ENCODE peak calls at places on chromosomes 11 and 22, in eight cellular contexts. Y is SJCRH30, M is GM23248, K is heart right ventricle, L is lung, R is pancreas, Q is mammary epithelial cell, E is tibial artery. F is an unnamed sample. For H3K4me1 and H3K9me3, the result is how much of the 10 kb centered on the place peaks cover.

GRCh38 chr11:117020873-117021564 is 77.2 kb downstream of the SIK3 start:
- DNase-seq in M (no peak), K (no peak), E (no peak), Y (no peak), Q (no peak), R (no peak), L (no peak), F (no peak)

GRCh38 chr11:18727499-18728236 is 1.7 kb upstream of the IGSF22 start:
- DNase-seq in E (no peak), Y (peak), R (peak), K (no peak), Q (no peak), M (peak), L (no peak), F (peak)

GRCh38 chr11:130415719-130416536 is 12.5 kb downstream of the ADAMTS8 start:
- DNase-seq in L (no peak), R (no peak), K (no peak), Y (no peak), Q (no peak), E (no peak), M (no peak), F (no peak)

GRCh38 chr11:8271106-8271886 is 7.6 kb upstream of the LMO1 start:
- DNase-seq in Y (no peak), K (no peak), L (no peak), R (no peak), E (no peak), Q (no peak), M (no peak), F (no peak)

GRCh38 chr11:65588199-65589054 is 7.2 kb downstream of the KCNK7 start:
- DNase-seq in K (peak), R (peak), E (peak), L (no peak), M (peak), Q (no peak), Y (peak), F (peak)

GRCh38 chr11:86101941-86102407 is 33.1 kb upstream of the PICALM start:
- DNase-seq in Q (peak), R (no peak), Y (no peak), L (no peak), K (no peak), M (peak), E (no peak), F (no peak)

GRCh38 chr22:32473388-32473952 is 1.1 kb upstream of the FBXO7 start:
- DNase-seq in R (peak), E (no peak), Q (peak), L (no peak), K (no peak), Y (peak), M (peak), F (peak)

GRCh38 chr22:40401981-40402406 is 31.6 kb downstream of the SGSM3 start:
- DNase-seq in R (no peak), Q (no peak), K (no peak), Y (no peak), L (no peak), M (no peak), E (no peak), F (no peak)

GRCh38 chr11:17730608-17731462 is 3.7 kb upstream of the KCNC1 start:
- DNase-seq in R (peak), Q (peak), K (peak), Y (peak), E (peak), M (peak), L (peak), F (peak)

GRCh38 chr11:120029321-120029720 is 108.6 kb downstream of the TRIM29 start:
- DNase-seq in Y (no peak), Q (no peak), L (no peak), M (no peak), K (no peak), R (no peak), E (no peak), F (no peak)

GRCh38 chr22:47965066-47965465 is 1202.6 kb downstream of the TBC1D22A start:
- DNase-seq in M (no peak), R (no peak), Y (no peak), Q (no peak), E (no peak), L (no peak), K (no peak), F (no peak)

GRCh38 chr11:33691051-33691864 is 9.4 kb downstream of the C11orf91 start:
- DNase-seq in Q (no peak), E (no peak), L (no peak), R (no peak), M (peak), K (no peak), Y (no peak), F (no peak)

GRCh38 chr11:33690290-33691050 is 10.2 kb downstream of the C11orf91 start:
- DNase-seq in K (peak), M (peak), Y (no peak), Q (peak), L (no peak), E (peak), R (peak), F (peak)

GRCh38 chr11:33687733-33688479 is 12.7 kb downstream of the C11orf91 start:
- DNase-seq in Q (peak), R (peak), E (peak), M (peak), L (no peak), Y (peak), K (no peak), F (peak)

GRCh38 chr11:33689506-33689905 is 11.1 kb downstream of the C11orf91 start:
- DNase-seq in L (no peak), M (peak), K (no peak), E (no peak), R (no peak), Q (no peak), Y (no peak), F (no peak)

DNA sequence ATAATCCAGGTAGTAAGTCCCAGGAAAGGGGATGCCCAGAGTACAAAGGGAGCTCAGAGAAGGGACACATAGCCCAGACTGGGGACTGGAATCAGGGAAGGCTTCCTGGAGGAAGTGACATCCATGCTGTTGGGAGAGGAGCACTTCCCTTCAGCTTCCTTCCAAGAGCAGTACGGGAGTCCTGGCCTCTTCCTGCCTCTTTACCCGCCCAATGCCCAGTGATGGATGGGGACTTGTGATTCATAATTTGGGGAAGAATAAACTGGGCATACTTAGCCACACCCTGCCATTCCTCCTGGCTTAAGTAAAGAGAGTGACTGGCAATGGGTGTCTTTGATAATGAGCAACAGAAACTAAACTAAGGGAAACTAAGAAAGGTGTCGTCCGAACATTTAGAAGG is 11.5 kb downstream of the C11orf91 start:
- DNase-seq in Y (no peak), R (no peak), M (peak), E (no peak), K (no peak), Q (peak), L (no peak), F (no peak)
- H3K27ac ChIP-seq in Y (no peak), R (no peak), M (peak), E (peak), K (peak), Q (peak), L (peak), F (peak)

GRCh38 chr22:42912049-42912448 is 55.0 kb upstream of the ARFGAP3 start:
- DNase-seq in E (no peak), K (no peak), Y (no peak), R (no peak), M (no peak), L (no peak), Q (no peak), F (no peak)

GRCh38 chr22:42907404-42908081 is 50.5 kb upstream of the ARFGAP3 start:
- DNase-seq in Q (peak), M (peak), Y (no peak), K (no peak), R (no peak), E (no peak), L (no peak), F (no peak)

GRCh38 chr22:42910221-42910942 is 53.3 kb upstream of the ARFGAP3 start:
- DNase-seq in K (no peak), L (no peak), Y (no peak), R (no peak), Q (no peak), M (no peak), E (no peak), F (no peak)

GRCh38 chr22:42908082-42908746 is 51.1 kb upstream of the ARFGAP3 start:
- DNase-seq in Q (no peak), K (no peak), L (no peak), M (no peak), R (no peak), Y (peak), E (no peak), F (no peak)

GRCh38 chr22:42909363-42910058 is 52.4 kb upstream of the ARFGAP3 start:
- DNase-seq in Y (no peak), L (no peak), M (no peak), R (no peak), Q (no peak), K (no peak), E (no peak), F (no peak)
- H3K4me1 ChIP-seq in Y (half or more), L (under half), M (under half), R (half or more), Q (under half), K (half or more), E (half or more), F (under half)

DNA sequence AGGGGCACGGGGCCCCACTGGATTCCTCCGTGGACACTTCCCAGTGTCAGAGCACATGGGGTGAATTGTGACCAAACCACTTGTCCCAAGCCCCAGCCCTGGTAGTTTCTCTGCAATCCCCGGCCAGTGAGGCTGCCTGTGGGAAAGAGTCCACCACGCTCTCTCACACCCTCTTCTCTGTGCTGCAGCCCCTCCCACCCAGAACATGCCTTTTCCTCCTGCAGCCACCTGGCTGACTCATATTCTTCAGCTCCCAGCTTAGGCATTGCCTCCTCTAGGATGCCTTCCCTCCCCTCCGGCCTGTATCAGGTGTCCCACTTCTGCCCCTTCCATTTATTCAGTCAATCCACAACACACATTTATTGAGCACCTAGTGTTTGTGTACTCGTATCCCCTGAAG is 5.4 kb upstream of the RPS6KB2 start:
- DNase-seq in K (no peak), Y (no peak), M (no peak), L (no peak), R (no peak), Q (peak), E (no peak), F (no peak)
- H3K9me3 ChIP-seq in K (under half), Y (under half), M (under half), L (under half), R (under half), Q (under half), E (under half), F (under half)

DNA sequence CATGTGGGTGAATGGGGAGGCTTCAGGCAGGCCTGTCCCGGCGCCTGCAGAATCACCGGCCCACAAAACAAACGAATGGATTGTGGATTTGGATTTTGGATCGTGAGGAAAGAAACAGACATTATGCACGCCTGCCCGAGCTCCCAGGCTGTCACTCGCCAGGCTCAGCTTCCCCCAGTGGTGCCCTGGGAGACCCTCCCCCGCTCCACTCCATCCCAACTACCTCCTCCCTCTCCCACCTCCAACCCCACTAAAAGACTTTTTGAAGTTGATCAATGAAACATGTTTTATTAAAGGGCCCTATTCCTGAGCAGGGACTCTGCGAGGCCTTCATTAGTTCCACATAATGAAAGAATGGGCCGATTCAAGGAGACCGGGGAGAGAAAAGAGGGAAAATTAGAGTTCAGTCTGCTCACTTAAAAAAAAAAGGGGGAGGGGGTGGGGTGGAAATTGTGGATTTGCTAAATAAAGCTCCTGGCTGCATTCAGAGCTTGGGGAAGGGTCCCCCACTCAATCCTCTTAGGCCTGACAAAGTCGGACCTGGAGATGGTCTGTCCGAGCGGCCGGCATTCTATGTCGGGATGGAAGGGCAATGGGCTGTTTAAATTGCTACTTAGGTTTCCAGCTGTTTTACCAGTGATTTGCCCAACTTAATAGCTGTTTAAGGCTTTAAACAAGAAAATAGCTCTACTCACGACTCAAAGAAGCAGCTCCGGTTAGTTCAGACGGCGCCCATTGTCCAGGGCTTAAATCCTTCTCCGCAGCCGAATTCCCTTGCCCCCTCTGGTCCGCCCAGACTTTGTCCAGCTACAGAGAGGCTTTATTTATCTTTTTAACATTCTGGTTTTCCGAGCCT is 20.6 kb upstream of the SCUBE1 start:
- DNase-seq in Q (no peak), E (no peak), Y (no peak), K (no peak), M (no peak), R (no peak), L (no peak), F (no peak)
- H3K27ac ChIP-seq in Q (no peak), E (no peak), Y (no peak), K (no peak), M (no peak), R (no peak), L (no peak), F (no peak)

DNA sequence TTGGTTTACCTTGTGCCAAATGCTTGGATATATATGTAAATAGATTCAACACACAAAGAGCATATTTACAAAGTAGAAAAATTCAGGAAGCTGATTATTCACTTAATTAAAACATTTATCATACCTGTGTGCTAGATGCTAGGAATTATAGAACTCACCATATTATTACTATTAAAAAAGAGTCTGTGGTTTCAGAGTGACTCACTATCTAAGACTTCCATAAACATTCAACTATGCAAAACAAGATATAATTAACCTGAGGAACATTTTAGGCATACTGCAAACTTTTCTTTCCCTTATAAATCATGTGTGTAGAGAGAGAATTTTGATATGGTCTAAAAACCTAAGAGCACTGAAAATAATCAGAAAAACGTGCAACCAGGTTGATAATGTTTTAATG is 27.3 kb downstream of the CTSC start:
- DNase-seq in Q (peak), K (no peak), R (no peak), M (peak), E (no peak), L (no peak), Y (no peak), F (no peak)
- H3K4me1 ChIP-seq in Q (under half), K (under half), R (under half), M (under half), E (under half), L (under half), Y (under half), F (under half)

GRCh38 chr11:2483426-2483825 is 38.6 kb downstream of the KCNQ1 start:
- DNase-seq in Q (no peak), K (no peak), L (no peak), R (peak), E (no peak), Y (no peak), M (no peak), F (no peak)

GRCh38 chr11:2488004-2488403 is 43.2 kb downstream of the KCNQ1 start:
- DNase-seq in M (no peak), Q (no peak), L (no peak), K (no peak), Y (no peak), R (no peak), E (no peak), F (no peak)

GRCh38 chr11:2484576-2485125 is 39.8 kb downstream of the KCNQ1 start:
- DNase-seq in R (no peak), L (no peak), Q (no peak), Y (no peak), K (no peak), E (no peak), M (no peak), F (no peak)

GRCh38 chr11:2489103-2489502 is 44.3 kb downstream of the KCNQ1 start:
- DNase-seq in Y (no peak), R (no peak), E (no peak), L (no peak), K (no peak), Q (no peak), M (no peak), F (no peak)
- H3K9me3 ChIP-seq in Y (under half), R (under half), E (under half), L (under half), K (half or more), Q (under half), M (under half), F (half or more)

F was measured in mesenchymal stem cell.